ENCODE peak calls at places on chromosomes 3 and 15, in seven cellular contexts. A is AG09309; X is non-pigmented ciliary epithelial cell; J is ACHN; R is activated naive CD8-positive, alpha-beta T cell treated with anti-CD3 and anti-CD28 coated beads, Interleukin-2, amount 50 U/mL, for 24 hours; O is cardiac muscle cell; Z is effector CD4-positive, alpha-beta T cell. L is an unnamed sample.

GRCh38 chr3:147518465-147518864 is 109.3 kb downstream of the ZIC1 start:
- DNase-seq in O (no peak), R (no peak), A (no peak), Z (no peak), J (no peak), X (no peak), L (no peak)

GRCh38 chr15:28889346-28889745 is 3.6 kb downstream of the APBA2 start:
- DNase-seq in R (no peak), X (no peak), Z (no peak), A (no peak), J (no peak), O (no peak), L (no peak)

GRCh38 chr3:52471371-52472238 is 16.2 kb downstream of the NISCH start:
- DNase-seq in Z (no peak), O (peak), X (no peak), A (no peak), R (peak), J (peak), L (peak)

GRCh38 chr3:36893137-36893557 is 51.7 kb downstream of the TRANK1 start:
- DNase-seq in Z (peak), R (no peak), A (peak), J (no peak), O (no peak), X (peak), L (no peak)

GRCh38 chr3:122623430-122623829 is 46.0 kb downstream of the PARP15 start:
- DNase-seq in Z (no peak), R (no peak), A (no peak), X (no peak), J (no peak), O (no peak), L (no peak)

GRCh38 chr3:185422677-185423076 is 59.7 kb downstream of the MAP3K13 start:
- DNase-seq in R (no peak), J (no peak), A (no peak), O (no peak), Z (no peak), X (no peak), L (no peak)

GRCh38 chr3:185540705-185541104 is 11.7 kb downstream of the LIPH start:
- DNase-seq in A (no peak), Z (no peak), O (no peak), J (no peak), R (no peak), X (no peak), L (no peak)

GRCh38 chr15:50774450-50774849 is 8.9 kb upstream of the SPPL2A start:
- DNase-seq in A (no peak), O (no peak), R (no peak), X (no peak), Z (no peak), J (no peak), L (no peak)

GRCh38 chr15:77186518-77187095 is 115.7 kb upstream of the TSPAN3 start:
- DNase-seq in X (no peak), O (peak), Z (no peak), A (no peak), R (no peak), J (peak), L (peak)

GRCh38 chr3:62835594-62836236 is 39.5 kb downstream of the CADPS start:
- DNase-seq in O (no peak), A (no peak), X (no peak), R (no peak), Z (no peak), J (no peak), L (no peak)

GRCh38 chr3:43268636-43269035 is 17.7 kb upstream of the SNRK start:
- DNase-seq in Z (no peak), X (no peak), R (no peak), J (no peak), O (no peak), A (no peak), L (no peak)

GRCh38 chr3:133937756-133938601 is 42.3 kb upstream of the RAB6B start:
- DNase-seq in O (no peak), Z (no peak), R (no peak), X (no peak), J (no peak), A (peak), L (no peak)

GRCh38 chr15:99125061-99125990 is 20.4 kb downstream of the SYNM start:
- DNase-seq in O (no peak), Z (no peak), J (no peak), X (no peak), A (no peak), R (no peak), L (no peak)

GRCh38 chr3:138861755-138862333 is 27.1 kb upstream of the PIK3CB start:
- DNase-seq in J (no peak), A (no peak), R (no peak), X (peak), Z (no peak), O (no peak), L (no peak)

GRCh38 chr3:174408310-174408709 is 450.8 kb upstream of the NAALADL2 start:
- DNase-seq in A (peak), R (no peak), X (no peak), O (no peak), Z (no peak), J (no peak), L (no peak)

GRCh38 chr15:29451201-29451781 is 181.7 kb upstream of the NSMCE3 start:
- DNase-seq in R (no peak), A (no peak), X (no peak), Z (no peak), O (peak), J (peak), L (peak)

GRCh38 chr3:18024715-18025114 is 282.3 kb upstream of the TBC1D5 start:
- DNase-seq in A (no peak), J (no peak), O (no peak), X (no peak), Z (no peak), R (no peak), L (no peak)

GRCh38 chr3:196650740-196651311 is 11.3 kb downstream of the NRROS start:
- DNase-seq in A (peak), Z (no peak), O (no peak), X (peak), R (no peak), J (peak), L (peak)

GRCh38 chr3:156477306-156477705 is 77.6 kb downstream of the SSR3 start:
- DNase-seq in Z (no peak), J (no peak), O (peak), X (no peak), R (no peak), A (peak), L (no peak)

GRCh38 chr3:141795719-141796435 is 32.7 kb downstream of the GRK7 start:
- DNase-seq in Z (no peak), J (no peak), R (peak), X (no peak), O (no peak), A (peak), L (no peak)

GRCh38 chr15:83063555-83063954 is 3.5 kb downstream of the BTBD1 start:
- DNase-seq in A (no peak), X (no peak), Z (no peak), J (no peak), R (no peak), O (no peak), L (no peak)

GRCh38 chr3:122343654-122344053 is 18.6 kb downstream of the CSTA start:
- DNase-seq in J (no peak), A (no peak), Z (no peak), R (no peak), X (no peak), O (no peak), L (no peak)

GRCh38 chr3:57017481-57017880 is 43.0 kb upstream of the SPATA12 start:
- DNase-seq in J (peak), X (no peak), A (no peak), O (no peak), R (no peak), Z (no peak), L (no peak)

GRCh38 chr15:100033140-100033857 is 300.1 kb upstream of the LYSMD4 start:
- DNase-seq in R (no peak), J (no peak), A (peak), X (no peak), O (no peak), Z (no peak), L (no peak)

GRCh38 chr3:24810881-24811280 is 316.2 kb upstream of the THRB start:
- DNase-seq in Z (no peak), A (no peak), R (no peak), J (no peak), X (no peak), O (peak), L (peak)

GRCh38 chr3:178406206-178406605 is 130.0 kb upstream of the KCNMB2 start:
- DNase-seq in R (no peak), A (no peak), Z (no peak), J (no peak), O (no peak), X (no peak), L (no peak)

GRCh38 chr3:96700322-96701315 is 113.8 kb upstream of the EPHA6 start:
- DNase-seq in Z (no peak), A (no peak), X (no peak), R (no peak), O (peak), J (no peak), L (no peak)

GRCh38 chr3:16012086-16012485 is 162.4 kb upstream of the GALNT15 start:
- DNase-seq in Z (no peak), O (no peak), A (no peak), R (no peak), X (peak), J (no peak), L (no peak)